ENCODE peak calls at places on chromosomes 1 and 21, in ten cellular contexts. A is fibroblast of lung, O is pancreas, P is brain microvascular endothelial cell, Q is colonic mucosa, J is lung, Z is ascending aorta, G is thoracic aorta, S is HL-60, W is tibial artery. Y is an unnamed sample.

GRCh38 chr1:212618466-212619210 is 10.1 kb downstream of the ATF3 start:
- DNase-seq in A (peak; percentile 46), O (no peak), P (no peak), Q (no peak), J (no peak), Z (no peak), G (no peak), S (no peak), W (no peak), Y (peak; percentile 52)

GRCh38 chr1:29324771-29325351 is 88.5 kb downstream of the PTPRU start:
- DNase-seq in A (no peak), O (no peak), P (no peak), Q (peak; percentile 45), J (no peak), Z (no peak), G (no peak), S (no peak), W (no peak), Y (peak; percentile 56)

GRCh38 chr21:45970674-45971486 is 10.7 kb upstream of the COL6A1 start:
- DNase-seq in A (peak; percentile 21), O (peak; percentile 49), P (no peak), Q (no peak), J (no peak), Z (peak; percentile 79), G (no peak), S (no peak), W (peak; percentile 53), Y (peak; percentile 94)

GRCh38 chr21:30268608-30269197 is 14.0 kb downstream of the KRTAP24-1 start:
- DNase-seq in A (no peak), O (no peak), P (no peak), Q (peak; percentile 22), J (no peak), Z (no peak), G (no peak), S (no peak), W (no peak), Y (no peak)

GRCh38 chr1:109637446-109637845 is 17.8 kb downstream of the AMPD2 start:
- DNase-seq in A (no peak), O (no peak), P (no peak), Q (no peak), J (peak; percentile 11), Z (peak; percentile 22), G (no peak), S (no peak), W (no peak), Y (no peak)

GRCh38 chr1:40663324-40664166 is 1.9 kb downstream of the RIMS3 start:
- DNase-seq in A (no peak), O (no peak), P (no peak), Q (no peak), J (no peak), Z (no peak), G (no peak), S (no peak), W (no peak), Y (peak; percentile 81)

GRCh38 chr1:179883739-179884138 is 1.7 kb downstream of the TOR1AIP1 start:
- DNase-seq in A (peak; percentile 66), O (no peak), P (no peak), Q (no peak), J (no peak), Z (no peak), G (no peak), S (no peak), W (no peak), Y (no peak)

GRCh38 chr1:203695116-203695515 is 68.5 kb downstream of the ATP2B4 start:
- DNase-seq in A (no peak), O (no peak), P (no peak), Q (no peak), J (no peak), Z (peak; percentile 92), G (peak; percentile 60), S (no peak), W (peak; percentile 76), Y (no peak)

GRCh38 chr1:19709255-19709765 is 44.6 kb downstream of the HTR6 start:
- DNase-seq in A (no peak), O (no peak), P (no peak), Q (no peak), J (no peak), Z (no peak), G (no peak), S (no peak), W (no peak), Y (no peak)

GRCh38 chr1:51660570-51660969 is 43.7 kb downstream of the OSBPL9 start:
- DNase-seq in A (no peak), O (no peak), P (no peak), Q (no peak), J (no peak), Z (no peak), G (no peak), S (no peak), W (no peak), Y (no peak)
- H3K27ac ChIP-seq in A (no peak overlapping the region), O (no peak overlapping the region), P (peak overlapping the region; percentile 89), Q (no peak overlapping the region), J (peak overlapping the region; percentile 69), Z (peak overlapping the region; percentile 79), G (peak overlapping the region; percentile 71), S (no peak overlapping the region), W (peak overlapping the region; percentile 76), Y (peak overlapping the region; percentile 89)

GRCh38 chr1:2041305-2041704 is 8.9 kb upstream of the PRKCZ start:
- DNase-seq in A (no peak), O (no peak), P (no peak), Q (no peak), J (no peak), Z (no peak), G (no peak), S (no peak), W (no peak), Y (no peak)

GRCh38 chr1:2044510-2045319 is 5.5 kb upstream of the PRKCZ start:
- DNase-seq in A (peak; percentile 18), O (peak; percentile 77), P (peak; percentile 16), Q (peak; percentile 77), J (peak; percentile 63), Z (peak; percentile 73), G (no peak), S (peak; percentile 50), W (peak; percentile 50), Y (peak; percentile 100)

GRCh38 chr1:2041887-2042286 is 8.3 kb upstream of the PRKCZ start:
- DNase-seq in A (no peak), O (no peak), P (no peak), Q (no peak), J (no peak), Z (no peak), G (no peak), S (no peak), W (no peak), Y (no peak)

GRCh38 chr1:2043886-2044285 is 6.3 kb upstream of the PRKCZ start:
- DNase-seq in A (no peak), O (no peak), P (no peak), Q (no peak), J (no peak), Z (no peak), G (no peak), S (no peak), W (no peak), Y (no peak)

GRCh38 chr1:2042830-2043773 is 7.1 kb upstream of the PRKCZ start:
- DNase-seq in A (no peak), O (no peak), P (no peak), Q (peak; percentile 69), J (no peak), Z (no peak), G (no peak), S (no peak), W (no peak), Y (no peak)
- TF ChIP-seq CTCF in A (no peak), O (no peak), P (peak; percentile 10), Q (no peak), J (no peak), Z (no peak), G (no peak), S (no peak), W (no peak), Y (no peak)

GRCh38 chr1:247216246-247216645 is 39.6 kb upstream of the VN1R5 start:
- DNase-seq in A (no peak), O (no peak), P (no peak), Q (no peak), J (no peak), Z (no peak), G (no peak), S (no peak), W (no peak), Y (no peak)
- H3K27ac ChIP-seq in A (no peak overlapping the region), O (no peak overlapping the region), P (no peak overlapping the region), Q (no peak overlapping the region), J (no peak overlapping the region), Z (no peak overlapping the region), G (no peak overlapping the region), S (no peak overlapping the region), W (no peak overlapping the region), Y (no peak overlapping the region)

DNA sequence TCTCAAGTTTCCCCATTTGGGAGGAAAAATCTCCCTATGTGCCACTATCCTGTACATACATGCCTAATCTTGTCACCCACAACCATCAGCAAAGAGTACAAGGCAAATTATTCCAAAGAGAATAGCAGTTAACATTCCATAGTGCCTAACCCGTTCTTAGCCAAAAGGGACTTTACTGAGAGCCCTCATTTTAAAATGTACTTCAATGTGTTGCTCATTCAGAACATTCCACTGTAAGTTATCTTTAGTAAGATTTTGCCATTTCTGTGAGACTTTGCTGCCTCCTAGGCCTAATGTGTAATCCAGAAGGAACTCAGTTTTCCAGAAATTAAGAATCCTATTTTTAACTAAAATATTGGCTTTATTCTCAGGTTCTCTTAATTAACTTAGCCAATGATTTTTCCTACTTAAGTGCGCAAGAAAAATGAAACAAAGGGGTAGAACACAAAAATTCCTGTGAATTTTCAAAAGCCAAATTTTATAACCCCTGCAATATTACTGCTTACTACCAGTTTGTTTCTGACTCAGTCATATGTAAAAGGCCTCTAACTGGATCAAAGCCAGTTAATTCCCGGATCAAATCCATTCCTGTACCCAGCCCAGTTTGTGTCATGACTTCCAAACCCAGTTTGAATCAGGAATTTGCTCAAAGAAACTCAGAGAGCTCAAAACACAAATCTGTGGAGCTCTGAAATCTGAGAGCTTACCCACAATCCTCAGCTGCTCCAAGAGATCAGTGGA is 11.4 kb upstream of the MRPL55 start:
- DNase-seq in A (peak; percentile 13), O (no peak), P (no peak), Q (no peak), J (no peak), Z (no peak), G (no peak), S (no peak), W (no peak), Y (peak; percentile 30)
- TF ChIP-seq CTCF in A (no peak), O (no peak), P (no peak), Q (no peak), J (no peak), Z (peak; percentile 5), G (no peak), S (no peak), W (no peak), Y (no peak)

DNA sequence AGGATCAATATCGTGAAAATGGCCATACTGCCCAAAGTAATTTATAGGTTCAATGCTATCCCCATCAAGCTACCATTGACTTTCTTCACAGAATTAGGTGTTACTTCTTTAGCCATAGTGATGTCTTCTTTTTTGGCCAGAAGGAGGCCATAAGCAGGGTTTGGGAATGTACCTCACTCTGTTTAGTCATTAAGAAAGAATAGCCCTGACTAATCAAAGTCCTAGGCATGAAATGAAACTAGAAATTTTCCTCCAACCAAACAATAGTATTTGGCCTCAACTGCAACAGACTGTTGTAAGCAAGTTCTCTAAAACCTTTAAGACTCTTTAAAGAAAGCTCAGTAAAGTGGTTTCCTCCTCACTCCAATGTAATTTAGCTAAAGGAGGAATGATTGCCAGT is 163.9 kb downstream of the AKT3 start:
- DNase-seq in A (peak; percentile 3), O (no peak), P (no peak), Q (no peak), J (no peak), Z (no peak), G (no peak), S (no peak), W (no peak), Y (peak; percentile 41)
- H3K27ac ChIP-seq in A (no peak overlapping the region), O (no peak overlapping the region), P (no peak overlapping the region), Q (no peak overlapping the region), J (no peak overlapping the region), Z (no peak overlapping the region), G (no peak overlapping the region), S (no peak overlapping the region), W (no peak overlapping the region), Y (no peak overlapping the region)

Y was measured in osteoblast.